ENCODE peak calls at places on chromosomes 5 and 9, in five cellular contexts. L is AG08396, O is T-helper 17 cell, C is BJ, B is left ventricle myocardium inferior. S is an unnamed sample.

GRCh38 chr5:172403191-172403794 is 51.0 kb downstream of the SH3PXD2B start:
- DNase-seq in L (no peak), O (no peak), C (no peak), B (peak), S (no peak)

GRCh38 chr9:86708918-86709835 is 238.1 kb downstream of the GAS1 start:
- DNase-seq in L (no peak), O (no peak), C (no peak), B (no peak), S (no peak)

GRCh38 chr9:77016526-77017504 is 2.6 kb upstream of the FOXB2 start:
- DNase-seq in L (peak), O (no peak), C (no peak), B (no peak), S (no peak)

GRCh38 chr5:31407921-31408714 is 123.8 kb downstream of the DROSHA start:
- DNase-seq in L (no peak), O (no peak), C (peak), B (no peak), S (no peak)

GRCh38 chr5:2780421-2781171 is 29.1 kb upstream of the IRX2 start:
- DNase-seq in L (no peak), O (no peak), C (no peak), B (no peak), S (no peak)

GRCh38 chr5:140043508-140043872 is 391 bp upstream of the NRG2 start:
- DNase-seq in L (no peak), O (peak), C (no peak), B (peak), S (peak)

GRCh38 chr5:16160706-16161105 is 18.9 kb downstream of the MARCHF11 start:
- DNase-seq in L (peak), O (no peak), C (no peak), B (no peak), S (peak)

GRCh38 chr5:6732634-6733410 is 19.6 kb downstream of the TENT4A start:
- DNase-seq in L (peak), O (no peak), C (no peak), B (peak), S (peak)

GRCh38 chr5:8176101-8176693 is 307.2 kb downstream of the MTRR start:
- DNase-seq in L (no peak), O (no peak), C (no peak), B (no peak), S (no peak)

GRCh38 chr5:40475546-40475945 is 204.2 kb upstream of the PTGER4 start:
- DNase-seq in L (peak), O (no peak), C (no peak), B (no peak), S (no peak)

GRCh38 chr9:136845465-136846261 is 3.4 kb downstream of the AJM1 start:
- DNase-seq in L (no peak), O (no peak), C (no peak), B (no peak), S (no peak)

GRCh38 chr9:37121881-37122280 is 1.5 kb downstream of the ZCCHC7 start:
- DNase-seq in L (no peak), O (no peak), C (no peak), B (no peak), S (no peak)

GRCh38 chr5:6599739-6600138 is 33.1 kb downstream of the NSUN2 start:
- DNase-seq in L (no peak), O (no peak), C (no peak), B (no peak), S (no peak)

GRCh38 chr9:90102292-90102901 is 497.6 kb downstream of the GADD45G start:
- DNase-seq in L (peak), O (peak), C (peak), B (peak), S (peak)

GRCh38 chr5:97224112-97224750 is 41.2 kb upstream of the RIOK2 start:
- DNase-seq in L (peak), O (no peak), C (peak), B (no peak), S (no peak)

GRCh38 chr5:149827501-149827990 is 97.4 kb downstream of the PPARGC1B start:
- DNase-seq in L (no peak), O (no peak), C (no peak), B (no peak), S (no peak)

GRCh38 chr5:150778517-150779396 is at the start of gene SMIM3:
- DNase-seq in L (peak), O (peak), C (no peak), B (peak), S (peak)

GRCh38 chr9:70923941-70924340 is 197.5 kb downstream of the TRPM3 start:
- DNase-seq in L (no peak), O (no peak), C (no peak), B (no peak), S (no peak)

GRCh38 chr9:69411931-69412740 is 87.1 kb downstream of the ENTREP1 start:
- DNase-seq in L (no peak), O (no peak), C (no peak), B (no peak), S (no peak)

GRCh38 chr5:87828545-87829213 is 415.9 kb upstream of the CCNH start:
- DNase-seq in L (no peak), O (no peak), C (no peak), B (no peak), S (no peak)

GRCh38 chr9:37309136-37309535 is 113.4 kb upstream of the GRHPR start:
- DNase-seq in L (no peak), O (no peak), C (peak), B (no peak), S (peak)

GRCh38 chr9:89154651-89155336 is 23.8 kb downstream of the SHC3 start:
- DNase-seq in L (peak), O (no peak), C (peak), B (no peak), S (no peak)

GRCh38 chr9:92299116-92299515 is 5.6 kb upstream of the IARS1 start:
- DNase-seq in L (no peak), O (no peak), C (no peak), B (no peak), S (no peak)

GRCh38 chr5:158731014-158731413 is 368.7 kb downstream of the EBF1 start:
- DNase-seq in L (no peak), O (no peak), C (no peak), B (no peak), S (no peak)

GRCh38 chr5:78650562-78650930 is 2.0 kb upstream of the LHFPL2 start:
- DNase-seq in L (no peak), O (no peak), C (no peak), B (no peak), S (no peak)

GRCh38 chr9:17589771-17590170 is 10.9 kb downstream of the SH3GL2 start:
- DNase-seq in L (no peak), O (no peak), C (no peak), B (no peak), S (no peak)

GRCh38 chr5:142166754-142167153 is 58.2 kb downstream of the NDFIP1 start:
- DNase-seq in L (no peak), O (no peak), C (no peak), B (no peak), S (no peak)

GRCh38 chr9:129826344-129826743 is 2.4 kb upstream of the TOR1A start:
- DNase-seq in L (no peak), O (no peak), C (no peak), B (no peak), S (no peak)

GRCh38 chr5:33049845-33050244 is 338.7 kb downstream of the NPR3 start:
- DNase-seq in L (peak), O (no peak), C (peak), B (no peak), S (peak)

S was measured in HTR-8/SVneo.